ENCODE peak calls at places on chromosomes 7 and 10, in seven cellular contexts. Z, T, F, K, R, M and U are unnamed samples.
A peak's percentile ranks its signal among the peaks of the same experiment; 100 is the strongest.

GRCh38 chr7:36677769-36678435 is 46.4 kb downstream of the AOAH start:
- DNase-seq in Z (no peak), T (no peak), F (no peak), K (no peak), R (no peak), M (no peak), U (no peak)

GRCh38 chr10:111498560-111498959 is 421.7 kb downstream of the ADRA2A start:
- DNase-seq in Z (no peak), T (no peak), F (no peak), K (no peak), R (no peak), M (no peak), U (no peak)

GRCh38 chr7:41786943-41787342 is 84.1 kb upstream of the INHBA start:
- DNase-seq in Z (no peak), T (no peak), F (no peak), K (no peak), R (no peak), M (no peak), U (no peak)

GRCh38 chr7:95921543-95921942 is 149.2 kb downstream of the DYNC1I1 start:
- DNase-seq in Z (no peak), T (no peak), F (no peak), K (peak; percentile 3), R (no peak), M (no peak), U (no peak)

GRCh38 chr7:147485660-147486210 is 1104.8 kb upstream of the C7orf33 start:
- DNase-seq in Z (no peak), T (no peak), F (no peak), K (no peak), R (no peak), M (no peak), U (no peak)

GRCh38 chr7:96479015-96479645 is 157.2 kb upstream of the SLC25A13 start:
- DNase-seq in Z (no peak), T (no peak), F (no peak), K (no peak), R (no peak), M (no peak), U (no peak)

GRCh38 chr7:132581431-132581830 is 5.2 kb upstream of the PLXNA4 start:
- DNase-seq in Z (no peak), T (no peak), F (no peak), K (no peak), R (no peak), M (no peak), U (no peak)

GRCh38 chr10:84826704-84827103 is 498.3 kb downstream of the CCSER2 start:
- DNase-seq in Z (no peak), T (no peak), F (no peak), K (no peak), R (no peak), M (no peak), U (no peak)

GRCh38 chr7:77444123-77444522 is 28.0 kb upstream of the GSAP start:
- DNase-seq in Z (no peak), T (no peak), F (no peak), K (no peak), R (no peak), M (no peak), U (no peak)

GRCh38 chr10:73653701-73654100 is 2.1 kb downstream of the SYNPO2L start:
- DNase-seq in Z (peak; percentile 43), T (no peak), F (no peak), K (no peak), R (no peak), M (no peak), U (no peak)

GRCh38 chr10:92830478-92831389 is 17.6 kb upstream of the EXOC6 start:
- DNase-seq in Z (peak; percentile 93), T (no peak), F (no peak), K (no peak), R (no peak), M (no peak), U (no peak)

GRCh38 chr7:134448359-134449229 is 10.3 kb downstream of the AKR1B1 start:
- DNase-seq in Z (no peak), T (peak; percentile 21), F (no peak), K (peak; percentile 24), R (no peak), M (no peak), U (peak; percentile 60)

GRCh38 chr7:5094641-5095040 is 49.0 kb downstream of the RBAK start:
- DNase-seq in Z (no peak), T (peak; percentile 2), F (no peak), K (no peak), R (no peak), M (no peak), U (no peak)

GRCh38 chr7:123635551-123636359 is 19.9 kb upstream of the LMOD2 start:
- DNase-seq in Z (peak; percentile 54), T (no peak), F (no peak), K (peak; percentile 41), R (no peak), M (no peak), U (no peak)

GRCh38 chr7:46432666-46433065 is 511.6 kb upstream of the IGFBP3 start:
- DNase-seq in Z (no peak), T (no peak), F (no peak), K (peak; percentile 26), R (no peak), M (no peak), U (peak; percentile 63)

GRCh38 chr7:129503725-129504124 is 1.4 kb downstream of the SMKR1 start:
- DNase-seq in Z (no peak), T (no peak), F (no peak), K (no peak), R (peak; percentile 17), M (no peak), U (no peak)

GRCh38 chr7:146214842-146215241 is 98.2 kb downstream of the CNTNAP2 start:
- DNase-seq in Z (no peak), T (no peak), F (no peak), K (no peak), R (no peak), M (no peak), U (no peak)

GRCh38 chr7:100446040-100446439 is 9.7 kb upstream of the PPP1R35 start:
- DNase-seq in Z (no peak), T (no peak), F (no peak), K (no peak), R (no peak), M (no peak), U (no peak)

GRCh38 chr7:80942261-80943041 is 23.6 kb upstream of the SEMA3C start:
- DNase-seq in Z (peak; percentile 91), T (peak; percentile 79), F (no peak), K (peak; percentile 94), R (peak; percentile 31), M (no peak), U (peak; percentile 95)

GRCh38 chr10:12241810-12242529 is 46.0 kb downstream of the CDC123 start:
- DNase-seq in Z (peak; percentile 83), T (no peak), F (no peak), K (peak; percentile 50), R (no peak), M (no peak), U (peak; percentile 6)

GRCh38 chr7:31214751-31215150 is 125.8 kb downstream of the NEUROD6 start:
- DNase-seq in Z (no peak), T (no peak), F (no peak), K (no peak), R (no peak), M (no peak), U (no peak)

GRCh38 chr10:15293862-15294835 is 76.9 kb downstream of the FAM171A1 start:
- DNase-seq in Z (peak; percentile 51), T (no peak), F (peak; percentile 59), K (no peak), R (no peak), M (no peak), U (no peak)

GRCh38 chr10:92407305-92408016 is 116.5 kb downstream of the MARCHF5 start:
- DNase-seq in Z (peak; percentile 29), T (no peak), F (no peak), K (no peak), R (no peak), M (no peak), U (no peak)

GRCh38 chr10:3539696-3540383 is 245.2 kb downstream of the KLF6 start:
- DNase-seq in Z (no peak), T (no peak), F (no peak), K (no peak), R (no peak), M (no peak), U (no peak)

GRCh38 chr10:29253096-29254029 is 35.5 kb upstream of the LYZL1 start:
- DNase-seq in Z (no peak), T (no peak), F (no peak), K (no peak), R (no peak), M (no peak), U (no peak)

GRCh38 chr7:81516898-81517297 is 252.9 kb downstream of the HGF start:
- DNase-seq in Z (no peak), T (no peak), F (no peak), K (no peak), R (no peak), M (no peak), U (no peak)

GRCh38 chr7:69691734-69692133 is 93.5 kb downstream of the AUTS2 start:
- DNase-seq in Z (no peak), T (no peak), F (no peak), K (no peak), R (no peak), M (no peak), U (no peak)

GRCh38 chr10:89468625-89469024 is 54.3 kb downstream of the IFIT5 start:
- DNase-seq in Z (no peak), T (no peak), F (no peak), K (no peak), R (no peak), M (no peak), U (no peak)

GRCh38 chr7:29331163-29331562 is 136.6 kb downstream of the CHN2 start:
- DNase-seq in Z (no peak), T (no peak), F (no peak), K (no peak), R (no peak), M (no peak), U (no peak)

GRCh38 chr7:27175005-27175625 is 995 bp upstream of the HOXA10 start:
- DNase-seq in Z (no peak), T (no peak), F (no peak), K (no peak), R (no peak), M (no peak), U (no peak)

GRCh38 chr10:46528675-46529615 is 27.5 kb downstream of the GPRIN2 start:
- DNase-seq in Z (no peak), T (no peak), F (no peak), K (no peak), R (peak; percentile 27), M (no peak), U (no peak)

GRCh38 chr7:134855467-134855866 is 76.0 kb downstream of the CALD1 start:
- DNase-seq in Z (peak; percentile 42), T (no peak), F (no peak), K (no peak), R (no peak), M (no peak), U (no peak)

GRCh38 chr10:8454357-8454756 is 399.9 kb downstream of the GATA3 start:
- DNase-seq in Z (no peak), T (no peak), F (no peak), K (no peak), R (no peak), M (no peak), U (no peak)

GRCh38 chr10:77844713-77845454 is 81.7 kb downstream of the DLG5 start:
- DNase-seq in Z (peak; percentile 58), T (peak; percentile 38), F (no peak), K (peak; percentile 95), R (no peak), M (no peak), U (peak; percentile 73)